ENCODE peak calls at places on chromosome 5, in nine cellular contexts. One of them, this sample, is unnamed.

GRCh38 chr5:9619331-9620092 is 10.6 kb downstream of the TAS2R1 start:
- DNase-seq in A549: no peak
- DNase-seq in astrocyte of the cerebellum: no peak
- DNase-seq in GM12865: no peak
- DNase-seq in breast epithelium: no peak
- DNase-seq in PC-3: no peak
- DNase-seq in glutamatergic neuron: no peak
- DNase-seq in CD8-positive, alpha-beta T cell: no peak
- DNase-seq in AG09309: no peak
- DNase-seq in this sample: no peak

GRCh38 chr5:88647901-88648300 is 235.1 kb downstream of the MEF2C start:
- DNase-seq in A549: no peak
- DNase-seq in astrocyte of the cerebellum: no peak
- DNase-seq in GM12865: no peak
- DNase-seq in breast epithelium: no peak
- DNase-seq in PC-3: no peak
- DNase-seq in glutamatergic neuron: no peak
- DNase-seq in CD8-positive, alpha-beta T cell: no peak
- DNase-seq in AG09309: no peak
- DNase-seq in this sample: no peak

GRCh38 chr5:94469889-94470288 is 148.5 kb downstream of the KIAA0825 start:
- DNase-seq in A549: no peak
- DNase-seq in astrocyte of the cerebellum: peak; percentile 38
- DNase-seq in GM12865: no peak
- DNase-seq in breast epithelium: no peak
- DNase-seq in PC-3: no peak
- DNase-seq in glutamatergic neuron: no peak
- DNase-seq in CD8-positive, alpha-beta T cell: no peak
- DNase-seq in AG09309: peak; percentile 81
- DNase-seq in this sample: no peak

GRCh38 chr5:7873216-7873615 is 4.3 kb downstream of the MTRR start:
- DNase-seq in A549: no peak
- DNase-seq in astrocyte of the cerebellum: no peak
- DNase-seq in GM12865: peak; percentile 62
- DNase-seq in breast epithelium: no peak
- DNase-seq in PC-3: no peak
- DNase-seq in glutamatergic neuron: no peak
- DNase-seq in CD8-positive, alpha-beta T cell: no peak
- DNase-seq in AG09309: no peak
- DNase-seq in this sample: no peak

GRCh38 chr5:9903806-9904205 is 273.7 kb upstream of the TAS2R1 start:
- DNase-seq in A549: no peak
- DNase-seq in astrocyte of the cerebellum: peak; percentile 72
- DNase-seq in GM12865: no peak
- DNase-seq in breast epithelium: no peak
- DNase-seq in PC-3: peak; percentile 46
- DNase-seq in glutamatergic neuron: no peak
- DNase-seq in CD8-positive, alpha-beta T cell: no peak
- DNase-seq in AG09309: no peak
- DNase-seq in this sample: no peak

GRCh38 chr5:177479774-177480173 is 6.3 kb upstream of the DBN1 start:
- DNase-seq in A549: no peak
- DNase-seq in astrocyte of the cerebellum: no peak
- DNase-seq in GM12865: no peak
- DNase-seq in breast epithelium: no peak
- DNase-seq in PC-3: peak; percentile 1
- DNase-seq in glutamatergic neuron: no peak
- DNase-seq in CD8-positive, alpha-beta T cell: no peak
- DNase-seq in AG09309: no peak
- DNase-seq in this sample: no peak

GRCh38 chr5:50547303-50547702 is 106.2 kb upstream of the EMB start:
- DNase-seq in A549: no peak
- DNase-seq in astrocyte of the cerebellum: no peak
- DNase-seq in GM12865: no peak
- DNase-seq in breast epithelium: no peak
- DNase-seq in PC-3: no peak
- DNase-seq in glutamatergic neuron: no peak
- DNase-seq in CD8-positive, alpha-beta T cell: no peak
- DNase-seq in AG09309: no peak
- DNase-seq in this sample: no peak

GRCh38 chr5:180156141-180156540 is 52.9 kb downstream of the RASGEF1C start:
- DNase-seq in A549: no peak
- DNase-seq in astrocyte of the cerebellum: no peak
- DNase-seq in GM12865: no peak
- DNase-seq in breast epithelium: peak; percentile 25
- DNase-seq in PC-3: no peak
- DNase-seq in glutamatergic neuron: peak; percentile 75
- DNase-seq in CD8-positive, alpha-beta T cell: no peak
- DNase-seq in AG09309: no peak
- DNase-seq in this sample: no peak

GRCh38 chr5:7395432-7396168 is at the start of gene ADCY2:
- DNase-seq in A549: no peak
- DNase-seq in astrocyte of the cerebellum: no peak
- DNase-seq in GM12865: no peak
- DNase-seq in breast epithelium: no peak
- DNase-seq in PC-3: no peak
- DNase-seq in glutamatergic neuron: peak; percentile 34
- DNase-seq in CD8-positive, alpha-beta T cell: no peak
- DNase-seq in AG09309: no peak
- DNase-seq in this sample: no peak

GRCh38 chr5:138903113-138903789 is 28.1 kb upstream of the LRRTM2 start:
- DNase-seq in A549: no peak
- DNase-seq in astrocyte of the cerebellum: peak; percentile 19
- DNase-seq in GM12865: no peak
- DNase-seq in breast epithelium: no peak
- DNase-seq in PC-3: no peak
- DNase-seq in glutamatergic neuron: no peak
- DNase-seq in CD8-positive, alpha-beta T cell: no peak
- DNase-seq in AG09309: no peak
- DNase-seq in this sample: no peak

GRCh38 chr5:3875144-3875543 is 279.5 kb downstream of the IRX1 start:
- DNase-seq in A549: no peak
- DNase-seq in astrocyte of the cerebellum: no peak
- DNase-seq in GM12865: no peak
- DNase-seq in breast epithelium: no peak
- DNase-seq in PC-3: no peak
- DNase-seq in glutamatergic neuron: no peak
- DNase-seq in CD8-positive, alpha-beta T cell: no peak
- DNase-seq in AG09309: no peak
- DNase-seq in this sample: no peak

GRCh38 chr5:107672212-107673105 is 1.7 kb upstream of the EFNA5 start:
- DNase-seq in A549: peak; percentile 93
- DNase-seq in astrocyte of the cerebellum: peak; percentile 91
- DNase-seq in GM12865: peak; percentile 80
- DNase-seq in breast epithelium: peak; percentile 68
- DNase-seq in PC-3: peak; percentile 96
- DNase-seq in glutamatergic neuron: peak; percentile 87
- DNase-seq in CD8-positive, alpha-beta T cell: no peak
- DNase-seq in AG09309: peak; percentile 88
- DNase-seq in this sample: no peak

GRCh38 chr5:142017832-142018427 is 5.1 kb upstream of the GNPDA1 start:
- DNase-seq in A549: no peak
- DNase-seq in astrocyte of the cerebellum: peak; percentile 91
- DNase-seq in GM12865: peak; percentile 84
- DNase-seq in breast epithelium: no peak
- DNase-seq in PC-3: no peak
- DNase-seq in glutamatergic neuron: no peak
- DNase-seq in CD8-positive, alpha-beta T cell: no peak
- DNase-seq in AG09309: no peak
- DNase-seq in this sample: no peak

GRCh38 chr5:103424453-103425205 is 138.0 kb downstream of the NUDT12 start:
- DNase-seq in A549: no peak
- DNase-seq in astrocyte of the cerebellum: peak; percentile 13
- DNase-seq in GM12865: peak; percentile 39
- DNase-seq in breast epithelium: no peak
- DNase-seq in PC-3: no peak
- DNase-seq in glutamatergic neuron: no peak
- DNase-seq in CD8-positive, alpha-beta T cell: no peak
- DNase-seq in AG09309: no peak
- DNase-seq in this sample: no peak

GRCh38 chr5:87127956-87128687 is 139.6 kb upstream of the RASA1 start:
- DNase-seq in A549: no peak
- DNase-seq in astrocyte of the cerebellum: no peak
- DNase-seq in GM12865: no peak
- DNase-seq in breast epithelium: no peak
- DNase-seq in PC-3: peak; percentile 98
- DNase-seq in glutamatergic neuron: no peak
- DNase-seq in CD8-positive, alpha-beta T cell: no peak
- DNase-seq in AG09309: no peak
- DNase-seq in this sample: no peak

GRCh38 chr5:56052735-56053134 is 58.0 kb upstream of the IL6ST start:
- DNase-seq in A549: no peak
- DNase-seq in astrocyte of the cerebellum: no peak
- DNase-seq in GM12865: no peak
- DNase-seq in breast epithelium: no peak
- DNase-seq in PC-3: no peak
- DNase-seq in glutamatergic neuron: no peak
- DNase-seq in CD8-positive, alpha-beta T cell: no peak
- DNase-seq in AG09309: no peak
- DNase-seq in this sample: no peak

GRCh38 chr5:115241881-115242642 is 20.6 kb downstream of the PGGT1B start:
- DNase-seq in A549: no peak
- DNase-seq in astrocyte of the cerebellum: no peak
- DNase-seq in GM12865: no peak
- DNase-seq in breast epithelium: no peak
- DNase-seq in PC-3: peak; percentile 27
- DNase-seq in glutamatergic neuron: no peak
- DNase-seq in CD8-positive, alpha-beta T cell: no peak
- DNase-seq in AG09309: no peak
- DNase-seq in this sample: no peak

GRCh38 chr5:115243412-115243811 is 19.3 kb downstream of the PGGT1B start:
- DNase-seq in A549: no peak
- DNase-seq in astrocyte of the cerebellum: no peak
- DNase-seq in GM12865: peak; percentile 18
- DNase-seq in breast epithelium: no peak
- DNase-seq in PC-3: peak; percentile 70
- DNase-seq in glutamatergic neuron: no peak
- DNase-seq in CD8-positive, alpha-beta T cell: no peak
- DNase-seq in AG09309: no peak
- DNase-seq in this sample: no peak

GRCh38 chr5:115246361-115246991 is 16.2 kb downstream of the PGGT1B start:
- DNase-seq in A549: peak; percentile 33
- DNase-seq in astrocyte of the cerebellum: no peak
- DNase-seq in GM12865: peak; percentile 42
- DNase-seq in breast epithelium: no peak
- DNase-seq in PC-3: peak; percentile 71
- DNase-seq in glutamatergic neuron: no peak
- DNase-seq in CD8-positive, alpha-beta T cell: no peak
- DNase-seq in AG09309: no peak
- DNase-seq in this sample: no peak
- TF ChIP-seq CTCF in A549: peak; percentile 82
- TF ChIP-seq CTCF in astrocyte of the cerebellum: peak; percentile 50
- TF ChIP-seq CTCF in GM12865: peak; percentile 54
- TF ChIP-seq CTCF in breast epithelium: no peak
- TF ChIP-seq CTCF in PC-3: peak; percentile 86
- TF ChIP-seq CTCF in glutamatergic neuron: peak; percentile 75
- TF ChIP-seq CTCF in CD8-positive, alpha-beta T cell: peak; percentile 87
- TF ChIP-seq CTCF in AG09309: peak; percentile 63
- TF ChIP-seq CTCF in this sample: peak; percentile 80

GRCh38 chr5:144207875-144208444 is 37.3 kb downstream of the KCTD16 start:
- DNase-seq in A549: no peak
- DNase-seq in astrocyte of the cerebellum: no peak
- DNase-seq in GM12865: no peak
- DNase-seq in breast epithelium: no peak
- DNase-seq in PC-3: no peak
- DNase-seq in glutamatergic neuron: no peak
- DNase-seq in CD8-positive, alpha-beta T cell: no peak
- DNase-seq in AG09309: no peak
- DNase-seq in this sample: no peak
- TF ChIP-seq CTCF in A549: no peak
- TF ChIP-seq CTCF in astrocyte of the cerebellum: no peak
- TF ChIP-seq CTCF in GM12865: no peak
- TF ChIP-seq CTCF in breast epithelium: no peak
- TF ChIP-seq CTCF in PC-3: no peak
- TF ChIP-seq CTCF in glutamatergic neuron: no peak
- TF ChIP-seq CTCF in CD8-positive, alpha-beta T cell: no peak
- TF ChIP-seq CTCF in AG09309: no peak
- TF ChIP-seq CTCF in this sample: no peak

DNA sequence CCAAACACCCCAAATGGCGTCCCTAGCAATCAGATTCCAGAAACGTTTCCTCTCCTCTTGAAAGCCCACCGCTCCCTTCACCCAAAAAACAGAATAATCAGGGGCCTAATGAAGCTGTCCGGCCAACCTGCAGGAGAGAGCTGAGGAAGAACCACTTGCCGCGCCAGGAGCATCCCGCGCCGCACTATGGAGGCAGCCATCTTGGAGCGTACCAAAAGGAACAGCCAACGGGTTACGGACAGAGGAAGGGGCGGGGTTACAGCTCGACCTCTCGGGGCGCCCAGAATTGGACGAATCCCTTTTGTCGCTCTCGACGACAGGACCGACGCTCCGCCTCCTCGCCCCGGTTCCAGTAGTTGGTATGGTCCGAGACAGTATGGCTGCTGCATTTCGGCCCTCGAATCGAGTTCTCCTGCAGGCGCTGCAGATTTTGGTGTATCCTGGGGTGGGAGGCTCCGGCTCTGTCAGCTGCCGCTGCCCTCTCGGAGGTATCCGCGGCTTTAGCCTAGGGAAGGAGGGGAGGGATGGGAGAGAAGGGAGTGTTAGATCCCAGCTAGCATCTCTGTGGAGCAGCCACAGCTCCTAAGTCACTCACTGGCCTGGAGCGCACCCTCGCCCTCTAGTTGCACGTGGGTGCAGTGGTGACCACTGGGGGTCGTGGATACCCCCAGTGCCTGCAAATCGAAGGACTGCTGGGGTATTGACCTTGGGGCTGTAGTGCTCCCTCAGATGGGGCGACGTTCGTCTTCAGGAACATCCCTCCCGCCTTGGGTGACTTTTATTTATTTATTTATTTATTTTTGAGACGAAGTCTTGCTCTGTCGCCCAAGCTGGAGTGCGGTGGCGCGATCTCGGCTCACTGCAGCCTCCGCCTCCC is at the start of the genes MRPS27 and PTCD2:
- DNase-seq in A549: peak; percentile 98
- DNase-seq in astrocyte of the cerebellum: peak; percentile 98
- DNase-seq in GM12865: peak; percentile 100
- DNase-seq in breast epithelium: peak; percentile 95
- DNase-seq in PC-3: peak; percentile 94
- DNase-seq in glutamatergic neuron: peak; percentile 95
- DNase-seq in CD8-positive, alpha-beta T cell: peak; percentile 94
- DNase-seq in AG09309: peak; percentile 98
- DNase-seq in this sample: peak; percentile 97
- TF ChIP-seq CTCF in A549: peak; percentile 36
- TF ChIP-seq CTCF in astrocyte of the cerebellum: peak; percentile 32
- TF ChIP-seq CTCF in GM12865: peak; percentile 25
- TF ChIP-seq CTCF in breast epithelium: no peak
- TF ChIP-seq CTCF in PC-3: no peak
- TF ChIP-seq CTCF in glutamatergic neuron: peak; percentile 39
- TF ChIP-seq CTCF in CD8-positive, alpha-beta T cell: no peak
- TF ChIP-seq CTCF in AG09309: peak; percentile 5
- TF ChIP-seq CTCF in this sample: no peak

DNA sequence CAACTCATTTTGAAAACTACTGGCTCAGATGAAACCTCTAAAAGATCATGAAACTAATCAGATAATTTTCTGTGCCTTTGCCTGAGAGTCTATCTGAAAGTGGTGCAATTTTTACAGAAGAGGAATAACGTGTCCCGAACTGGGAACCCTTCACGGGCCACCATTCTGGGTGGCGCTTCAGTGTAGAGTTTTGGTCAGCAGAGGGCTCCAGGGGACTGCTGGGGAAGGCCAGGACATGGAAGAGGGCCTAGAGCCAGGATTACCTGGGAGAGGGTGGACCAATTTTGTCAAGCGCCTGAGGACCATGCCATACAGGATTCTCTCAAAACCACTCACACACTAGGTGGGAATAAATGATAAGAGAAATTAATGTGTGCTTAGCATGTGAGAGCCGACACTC is 49.7 kb upstream of the PLEKHG4B start:
- DNase-seq in A549: no peak
- DNase-seq in astrocyte of the cerebellum: no peak
- DNase-seq in GM12865: no peak
- DNase-seq in breast epithelium: no peak
- DNase-seq in PC-3: peak; percentile 66
- DNase-seq in glutamatergic neuron: peak; percentile 50
- DNase-seq in CD8-positive, alpha-beta T cell: no peak
- DNase-seq in AG09309: no peak
- DNase-seq in this sample: no peak
- TF ChIP-seq CTCF in A549: peak; percentile 46
- TF ChIP-seq CTCF in astrocyte of the cerebellum: peak; percentile 73
- TF ChIP-seq CTCF in GM12865: no peak
- TF ChIP-seq CTCF in breast epithelium: no peak
- TF ChIP-seq CTCF in PC-3: peak; percentile 77
- TF ChIP-seq CTCF in glutamatergic neuron: no peak
- TF ChIP-seq CTCF in CD8-positive, alpha-beta T cell: no peak
- TF ChIP-seq CTCF in AG09309: peak; percentile 77
- TF ChIP-seq CTCF in this sample: no peak